ENCODE peak calls at places on chromosomes 3 and 15, in seven cellular contexts. J is stimulated activated CD4-positive, alpha-beta T cell treated with anti-CD3 and anti-CD28 coated beads, Interleukin-15, amount 100 ng/mL, for 24 hours; S is CD8-positive, alpha-beta memory T cell; R is colonic mucosa; A is HT1080; O is fibroblast of pulmonary artery; Q is prostate gland. E is an unnamed sample.

GRCh38 chr3:130576571-130577266 is 59.7 kb downstream of the COL6A6 start:
- DNase-seq in S (no peak), A (no peak), J (no peak), Q (no peak), O (peak; percentile 52), R (no peak), E (no peak)

GRCh38 chr15:65869954-65870871 is 922 bp downstream of the RAB11A start:
- DNase-seq in Q (peak; percentile 73), A (peak; percentile 33), S (no peak), J (peak; percentile 35), O (peak; percentile 49), R (peak; percentile 83), E (peak; percentile 40)

GRCh38 chr3:47362704-47363103 is 18.1 kb upstream of the PTPN23 start:
- DNase-seq in J (peak; percentile 12), Q (no peak), S (peak; percentile 34), R (no peak), A (no peak), O (peak; percentile 64), E (no peak)

GRCh38 chr3:33750216-33750558 is 32.1 kb upstream of the CLASP2 start:
- DNase-seq in A (no peak), J (no peak), S (no peak), O (peak; percentile 7), Q (no peak), R (no peak), E (no peak)

GRCh38 chr3:96267577-96267976 is 546.8 kb upstream of the EPHA6 start:
- DNase-seq in O (no peak), J (no peak), R (no peak), A (no peak), Q (no peak), S (no peak), E (peak; percentile 1)

GRCh38 chr15:31311735-31312134 is 14.9 kb upstream of the KLF13 start:
- DNase-seq in O (no peak), Q (no peak), J (no peak), A (no peak), S (no peak), R (peak; percentile 15), E (no peak)

GRCh38 chr3:143654906-143655305 is 193.4 kb downstream of the SLC9A9 start:
- DNase-seq in R (no peak), J (no peak), A (peak; percentile 35), Q (no peak), O (no peak), S (no peak), E (no peak)

GRCh38 chr3:141738636-141739363 is 702 bp downstream of the RNF7 start:
- DNase-seq in A (peak; percentile 49), R (peak; percentile 81), S (peak; percentile 34), O (peak; percentile 63), Q (peak; percentile 16), J (peak; percentile 34), E (peak; percentile 51)

GRCh38 chr3:139975592-139976360 is 40.8 kb downstream of the CLSTN2 start:
- DNase-seq in S (no peak), A (no peak), J (no peak), O (no peak), Q (no peak), R (no peak), E (no peak)

GRCh38 chr15:80455668-80456442 is 51.7 kb downstream of the ARNT2 start:
- DNase-seq in R (peak; percentile 50), Q (peak; percentile 54), A (peak; percentile 75), J (peak; percentile 59), O (peak; percentile 95), S (peak; percentile 39), E (peak; percentile 77)

GRCh38 chr3:71247221-71247947 is 336.1 kb downstream of the FOXP1 start:
- DNase-seq in Q (no peak), O (peak; percentile 37), A (peak; percentile 39), J (no peak), R (no peak), S (no peak), E (peak; percentile 66)

GRCh38 chr3:13009132-13009945 is 63.9 kb downstream of the IQSEC1 start:
- DNase-seq in J (peak; percentile 74), A (peak; percentile 79), R (peak; percentile 73), S (peak; percentile 73), O (no peak), Q (no peak), E (no peak)

GRCh38 chr3:49966233-49966942 is 26.4 kb downstream of the RBM6 start:
- DNase-seq in Q (no peak), R (no peak), O (no peak), J (no peak), A (no peak), S (no peak), E (no peak)

GRCh38 chr3:197507081-197507480 is 48.7 kb downstream of the BDH1 start:
- DNase-seq in Q (no peak), R (no peak), J (no peak), O (no peak), S (no peak), A (no peak), E (no peak)

GRCh38 chr3:158434412-158435038 is 136.5 kb upstream of the MLF1 start:
- DNase-seq in R (peak; percentile 70), Q (peak; percentile 54), A (peak; percentile 79), S (no peak), J (peak; percentile 40), O (peak; percentile 83), E (peak; percentile 76)

E was measured in ACHN.